ENCODE peak calls at places on chromosomes 12 and 14, in six cellular contexts. T is cardiac muscle cell; G is heart left ventricle; U is SK-MEL-5; Y is progenitor cell of endocrine pancreas; O is stimulated activated CD8-positive, alpha-beta memory T cell treated with anti-CD3 and anti-CD28 coated beads, Interleukin-2, amount 100 ng/mL, for 1 hour. X is an unnamed sample.

GRCh38 chr12:54562720-54563356 is 13.4 kb downstream of the PDE1B start:
- DNase-seq in T (no peak), G (no peak), U (no peak), Y (no peak), O (no peak), X (peak)

GRCh38 chr14:24337824-24338175 is 2.0 kb downstream of the RIPK3 start:
- DNase-seq in T (no peak), G (no peak), U (no peak), Y (no peak), O (no peak), X (no peak)

GRCh38 chr12:22101749-22102243 is 55.8 kb downstream of the CMAS start:
- DNase-seq in T (peak), G (peak), U (peak), Y (no peak), O (no peak), X (peak)

GRCh38 chr14:94098359-94098758 is 12.2 kb upstream of the IFI27 start:
- DNase-seq in T (peak), G (no peak), U (no peak), Y (no peak), O (no peak), X (no peak)

GRCh38 chr12:8078400-8078799 is 3.7 kb upstream of the NECAP1 start:
- DNase-seq in T (peak), G (no peak), U (peak), Y (no peak), O (peak), X (peak)

GRCh38 chr12:124088232-124088907 is 115.4 kb downstream of the ZNF664 start:
- DNase-seq in T (no peak), G (no peak), U (no peak), Y (no peak), O (no peak), X (no peak)

GRCh38 chr12:50322196-50322595 is 38.9 kb upstream of the LIMA1 start:
- DNase-seq in T (no peak), G (no peak), U (no peak), Y (no peak), O (no peak), X (peak)

GRCh38 chr14:105176513-105176912 is 4.6 kb downstream of the NUDT14 start:
- DNase-seq in T (no peak), G (no peak), U (no peak), Y (no peak), O (no peak), X (no peak)

GRCh38 chr12:28191018-28191595 is 851 bp downstream of the CCDC91 start:
- DNase-seq in T (no peak), G (peak), U (peak), Y (no peak), O (peak), X (peak)

GRCh38 chr12:128829870-128830504 is 6.2 kb upstream of the SLC15A4 start:
- DNase-seq in T (no peak), G (no peak), U (no peak), Y (no peak), O (no peak), X (no peak)